ENCODE peak calls at places on chromosomes 3 and 15, in six cellular contexts. Q is transverse colon, L is HCT116, P is GM23338, H is breast epithelium, E is stomach. N is an unnamed sample.

GRCh38 chr15:90001683-90002427 is 731 bp downstream of the ZNF710 start:
- DNase-seq in Q (peak; percentile 80), L (no peak), P (peak; percentile 83), H (no peak), E (peak; percentile 55), N (no peak)

GRCh38 chr3:144127700-144128099 is 156.1 kb downstream of the DIPK2A start:
- DNase-seq in Q (no peak), L (no peak), P (no peak), H (no peak), E (no peak), N (no peak)

GRCh38 chr15:92034227-92034626 is 180.7 kb downstream of the SLCO3A1 start:
- DNase-seq in Q (no peak), L (no peak), P (no peak), H (no peak), E (no peak), N (no peak)

GRCh38 chr3:66224220-66224619 is 3.4 kb downstream of the SLC25A26 start:
- DNase-seq in Q (no peak), L (no peak), P (no peak), H (no peak), E (no peak), N (no peak)

GRCh38 chr15:83582386-83582785 is 71.5 kb upstream of the ADAMTSL3 start:
- DNase-seq in Q (no peak), L (no peak), P (no peak), H (no peak), E (no peak), N (no peak)

GRCh38 chr3:40805456-40805855 is 280.7 kb downstream of the ZNF621 start:
- DNase-seq in Q (no peak), L (no peak), P (no peak), H (no peak), E (no peak), N (no peak)

GRCh38 chr15:38354321-38354929 is 99.5 kb upstream of the FAM98B start:
- DNase-seq in Q (peak; percentile 61), L (peak; percentile 65), P (peak; percentile 72), H (no peak), E (peak; percentile 56), N (no peak)

GRCh38 chr3:64760258-64760657 is 72.5 kb upstream of the ADAMTS9 start:
- DNase-seq in Q (no peak), L (no peak), P (no peak), H (no peak), E (no peak), N (no peak)

GRCh38 chr3:169710619-169711018 is 47.1 kb upstream of the MECOM start:
- DNase-seq in Q (no peak), L (no peak), P (no peak), H (no peak), E (no peak), N (no peak)

GRCh38 chr15:52436971-52437370 is 91.7 kb downstream of the MYO5A start:
- DNase-seq in Q (no peak), L (no peak), P (no peak), H (no peak), E (no peak), N (no peak)

GRCh38 chr15:85424154-85424553 is 43.8 kb downstream of the AKAP13 start:
- DNase-seq in Q (no peak), L (no peak), P (no peak), H (no peak), E (no peak), N (no peak)

GRCh38 chr15:50764331-50765201 is 940 bp downstream of the SPPL2A start:
- DNase-seq in Q (no peak), L (no peak), P (no peak), H (no peak), E (no peak), N (no peak)

GRCh38 chr3:53650424-53650823 is 156.0 kb downstream of the CACNA1D start:
- DNase-seq in Q (no peak), L (no peak), P (no peak), H (no peak), E (no peak), N (no peak)

DNA sequence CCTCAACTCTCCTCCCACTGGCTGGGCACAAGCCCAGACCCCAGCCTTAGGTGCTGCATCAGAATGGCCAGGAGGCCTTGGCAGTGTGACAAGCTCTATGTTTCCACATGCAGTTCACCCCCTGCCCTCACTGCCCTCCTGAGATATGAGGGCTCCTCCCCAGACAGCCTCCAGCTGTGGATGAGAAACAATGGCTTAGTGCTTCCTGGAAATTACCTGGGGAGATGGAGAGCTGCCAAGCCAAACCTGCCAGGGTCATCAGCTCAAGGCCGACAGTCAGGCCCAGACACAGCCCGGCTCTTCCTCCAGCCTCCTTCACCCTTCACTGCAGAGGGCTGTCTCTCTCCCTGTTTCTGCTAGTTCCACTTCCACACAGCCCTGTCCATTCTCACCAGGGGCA is 76.3 kb downstream of the MYLK start:
- DNase-seq in Q (peak; percentile 64), L (no peak), P (no peak), H (no peak), E (no peak), N (peak; percentile 58)
- TF ChIP-seq POLR2AphosphoS5 in Q (no peak), L (no peak), P (no peak), H (peak; percentile 16), E (no peak), N (no peak)

GRCh38 chr3:127618891-127619290 is 10.1 kb upstream of the PODXL2 start:
- DNase-seq in Q (no peak), L (no peak), P (no peak), H (no peak), E (no peak), N (no peak)

GRCh38 chr3:127624074-127624473 is 4.9 kb upstream of the PODXL2 start:
- DNase-seq in Q (no peak), L (no peak), P (no peak), H (no peak), E (no peak), N (no peak)

GRCh38 chr3:127622772-127623576 is 6.0 kb upstream of the PODXL2 start:
- DNase-seq in Q (no peak), L (no peak), P (no peak), H (no peak), E (no peak), N (no peak)

GRCh38 chr3:127620637-127621375 is 8.2 kb upstream of the PODXL2 start:
- DNase-seq in Q (no peak), L (no peak), P (no peak), H (no peak), E (no peak), N (no peak)

GRCh38 chr3:127622031-127622430 is 7.0 kb upstream of the PODXL2 start:
- DNase-seq in Q (no peak), L (no peak), P (no peak), H (no peak), E (no peak), N (no peak)
- TF ChIP-seq POLR2AphosphoS5 in Q (no peak), L (no peak), P (no peak), H (no peak), E (no peak), N (no peak)

GRCh38 chr3:181886676-181887075 is 175.0 kb downstream of the SOX2 start:
- DNase-seq in Q (no peak), L (no peak), P (no peak), H (no peak), E (no peak), N (no peak)
- TF ChIP-seq POLR2AphosphoS5 in Q (no peak), L (no peak), P (no peak), H (no peak), E (no peak), N (no peak)

GRCh38 chr3:157418104-157418503 is 18.5 kb upstream of the PTX3 start:
- DNase-seq in Q (no peak), L (no peak), P (no peak), H (no peak), E (no peak), N (no peak)
- TF ChIP-seq POLR2AphosphoS5 in Q (no peak), L (no peak), P (no peak), H (no peak), E (no peak), N (no peak)

GRCh38 chr15:26318689-26319088 is 454.2 kb downstream of the GABRB3 start:
- DNase-seq in Q (no peak), L (no peak), P (no peak), H (no peak), E (no peak), N (no peak)
- TF ChIP-seq POLR2AphosphoS5 in Q (no peak), L (no peak), P (no peak), H (no peak), E (no peak), N (no peak)

GRCh38 chr15:79970921-79971434 is at the start of gene BCL2A1:
- DNase-seq in Q (peak; percentile 17), L (no peak), P (no peak), H (no peak), E (peak; percentile 29), N (no peak)
- TF ChIP-seq POLR2AphosphoS5 in Q (peak; percentile 64), L (no peak), P (no peak), H (no peak), E (peak; percentile 73), N (no peak)

DNA sequence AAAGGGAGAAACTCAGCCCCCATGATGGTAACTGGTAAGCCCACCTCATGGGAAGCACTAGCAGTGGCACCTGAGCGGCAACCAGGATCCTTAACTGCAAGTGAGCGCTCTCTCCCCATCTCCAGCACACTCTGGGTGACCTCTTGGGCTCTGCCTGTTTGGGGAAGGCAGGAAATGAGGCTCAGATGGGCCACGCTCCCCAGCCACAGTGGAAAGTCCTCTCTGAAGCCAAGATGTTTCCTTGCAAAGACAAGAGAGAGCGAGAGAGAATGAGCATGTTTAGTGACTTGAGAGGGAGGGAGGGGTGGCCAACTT is 289.0 kb downstream of the UACA start:
- DNase-seq in Q (no peak), L (no peak), P (no peak), H (no peak), E (no peak), N (peak; percentile 91)
- TF ChIP-seq POLR2AphosphoS5 in Q (no peak), L (no peak), P (no peak), H (no peak), E (no peak), N (no peak)

N was measured in vagina.